ENCODE peak calls at places on chromosomes 4 and X, in eight cellular contexts. I, K, R, D, U, X, Y and O are unnamed samples.

GRCh38 chr4:73902038-73902637 is 32.9 kb downstream of the CXCL1 start:
- DNase-seq in I (no peak), K (no peak), R (peak), D (no peak), U (peak), X (no peak), Y (no peak), O (no peak)

GRCh38 chrX:65516756-65517155 is 17.8 kb downstream of the LAS1L start:
- DNase-seq in I (no peak), K (no peak), R (no peak), D (no peak), U (no peak), X (no peak), Y (no peak), O (no peak)

GRCh38 chrX:31268359-31268758 is 196.5 kb upstream of the FTHL17 start:
- DNase-seq in I (no peak), K (no peak), R (no peak), D (no peak), U (peak), X (no peak), Y (no peak), O (no peak)

GRCh38 chrX:20267924-20268701 is 1.4 kb upstream of the RPS6KA3 start:
- DNase-seq in I (peak), K (peak), R (no peak), D (peak), U (peak), X (peak), Y (peak), O (peak)

GRCh38 chr4:39486221-39486804 is 27.5 kb downstream of the LIAS start:
- DNase-seq in I (no peak), K (no peak), R (no peak), D (no peak), U (no peak), X (no peak), Y (no peak), O (no peak)

GRCh38 chr4:14513471-14513870 is 488.8 kb upstream of the CPEB2 start:
- DNase-seq in I (no peak), K (no peak), R (no peak), D (no peak), U (peak), X (no peak), Y (no peak), O (no peak)

GRCh38 chr4:69025191-69025998 is 70.9 kb upstream of the UGT2B7 start:
- DNase-seq in I (peak), K (no peak), R (no peak), D (no peak), U (peak), X (peak), Y (no peak), O (no peak)

GRCh38 chrX:36575670-36576069 is 432.5 kb upstream of the FAM47C start:
- DNase-seq in I (no peak), K (no peak), R (no peak), D (no peak), U (no peak), X (no peak), Y (no peak), O (no peak)

GRCh38 chr4:183492791-183493221 is 12.1 kb upstream of the ING2 start:
- DNase-seq in I (no peak), K (peak), R (peak), D (no peak), U (peak), X (no peak), Y (no peak), O (no peak)

GRCh38 chrX:39767446-39767845 is 330.3 kb downstream of the BCOR start:
- DNase-seq in I (no peak), K (no peak), R (no peak), D (no peak), U (no peak), X (no peak), Y (no peak), O (no peak)

GRCh38 chr4:40702137-40702799 is 47.5 kb upstream of the NSUN7 start:
- DNase-seq in I (no peak), K (no peak), R (no peak), D (no peak), U (no peak), X (no peak), Y (no peak), O (no peak)

GRCh38 chrX:150361070-150361776 is 1.9 kb upstream of the MAMLD1 start:
- DNase-seq in I (no peak), K (no peak), R (no peak), D (no peak), U (peak), X (peak), Y (no peak), O (peak)

GRCh38 chrX:69365349-69365748 is 138.8 kb upstream of the NALF2 start:
- DNase-seq in I (no peak), K (no peak), R (no peak), D (no peak), U (no peak), X (no peak), Y (no peak), O (no peak)

GRCh38 chr4:47145630-47146029 is 114.3 kb downstream of the GABRB1 start:
- DNase-seq in I (no peak), K (peak), R (peak), D (no peak), U (peak), X (no peak), Y (no peak), O (peak)

GRCh38 chrX:140091276-140091886 is 126.1 kb upstream of the CXorf66 start:
- DNase-seq in I (peak), K (no peak), R (no peak), D (peak), U (no peak), X (peak), Y (no peak), O (peak)

GRCh38 chr4:148425327-148426110 is 16.7 kb downstream of the NR3C2 start:
- DNase-seq in I (no peak), K (no peak), R (no peak), D (no peak), U (no peak), X (no peak), Y (no peak), O (peak)
- TF ChIP-seq CTCF in I (no peak), K (peak), R (no peak), D (no peak), U (no peak), X (no peak), Y (no peak), O (no peak)

GRCh38 chrX:153494541-153495361 is at the start of gene BGN:
- DNase-seq in I (peak), K (peak), R (peak), D (peak), U (peak), X (peak), Y (no peak), O (peak)
- TF ChIP-seq CTCF in I (no peak), K (peak), R (peak), D (peak), U (peak), X (no peak), Y (peak), O (no peak)

DNA sequence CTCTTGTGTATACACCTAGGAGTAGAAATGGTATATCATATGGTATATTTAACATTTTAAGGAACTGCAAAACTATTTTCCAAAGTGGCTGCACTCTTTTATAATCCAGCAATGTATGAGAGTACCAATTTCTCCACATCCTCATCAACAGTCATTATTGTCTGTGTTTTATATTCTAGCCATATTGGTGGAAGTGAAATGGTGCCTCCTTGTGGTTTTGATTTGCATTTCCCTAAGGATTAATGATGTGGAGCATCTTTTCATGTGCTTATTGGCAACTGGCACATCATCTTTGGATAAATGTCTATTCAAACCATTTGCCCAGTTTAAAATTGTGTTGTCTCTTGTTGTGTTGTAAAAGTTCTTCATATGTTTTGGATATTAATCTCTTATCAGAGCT is 9.6 kb downstream of the BMP15 start:
- DNase-seq in I (no peak), K (peak), R (no peak), D (no peak), U (peak), X (peak), Y (no peak), O (no peak)
- TF ChIP-seq CTCF in I (peak), K (peak), R (peak), D (peak), U (peak), X (no peak), Y (no peak), O (no peak)

GRCh38 chrX:7759832-7760231 is 83.1 kb upstream of the VCX start:
- DNase-seq in I (no peak), K (no peak), R (no peak), D (no peak), U (no peak), X (no peak), Y (no peak), O (no peak)
- TF ChIP-seq CTCF in I (no peak), K (no peak), R (no peak), D (no peak), U (no peak), X (no peak), Y (no peak), O (no peak)

DNA sequence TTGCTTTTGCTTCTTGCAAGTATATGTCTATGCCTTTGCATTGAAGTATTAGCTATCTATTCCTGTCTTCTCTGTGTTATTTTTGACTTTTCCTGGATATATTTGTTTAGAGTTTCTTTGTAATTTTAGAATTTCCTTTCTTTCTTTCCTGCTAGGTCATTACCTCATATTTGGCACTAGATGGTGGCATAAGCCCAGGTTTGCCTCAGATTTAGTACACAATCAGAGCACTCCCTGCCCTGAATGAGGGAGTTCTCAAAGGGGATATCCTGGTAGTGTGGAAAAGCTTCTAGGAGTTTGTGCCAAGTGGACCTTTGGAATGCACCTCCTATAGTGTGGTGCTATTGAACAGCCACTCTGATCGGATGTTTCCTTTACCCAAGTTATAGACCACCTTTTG is 181.6 kb downstream of the UGT8 start:
- DNase-seq in I (peak), K (peak), R (no peak), D (no peak), U (peak), X (peak), Y (no peak), O (no peak)
- TF ChIP-seq CTCF in I (peak), K (no peak), R (no peak), D (no peak), U (peak), X (no peak), Y (no peak), O (no peak)

DNA sequence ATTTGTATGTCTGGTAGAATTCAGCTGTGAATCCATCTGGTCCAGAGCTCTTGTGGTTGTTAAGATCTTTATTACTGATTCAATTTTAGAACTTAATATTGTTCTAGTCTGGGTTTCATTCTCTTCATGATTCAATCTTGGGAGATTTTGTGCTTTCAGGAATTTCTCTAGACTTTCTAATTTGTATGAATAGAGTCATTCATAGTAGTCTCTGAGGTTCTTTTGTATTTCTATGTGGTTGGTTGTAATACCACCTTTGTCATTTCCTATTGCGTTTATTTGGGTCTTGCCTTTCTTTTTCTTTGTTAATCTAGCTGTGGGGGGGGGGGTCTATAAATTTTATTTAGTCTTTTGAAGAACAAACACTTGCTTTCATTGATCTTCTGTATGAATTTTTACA is 824.8 kb upstream of the GALNTL6 start:
- DNase-seq in I (no peak), K (no peak), R (no peak), D (no peak), U (no peak), X (no peak), Y (no peak), O (no peak)
- TF ChIP-seq CTCF in I (no peak), K (no peak), R (no peak), D (no peak), U (no peak), X (no peak), Y (no peak), O (no peak)

GRCh38 chrX:108223606-108224005 is 132.0 kb downstream of the ATG4A start:
- DNase-seq in I (no peak), K (no peak), R (no peak), D (peak), U (no peak), X (no peak), Y (no peak), O (no peak)

GRCh38 chrX:108221481-108221880 is 129.9 kb downstream of the ATG4A start:
- DNase-seq in I (no peak), K (no peak), R (no peak), D (no peak), U (no peak), X (no peak), Y (no peak), O (no peak)

GRCh38 chrX:108225456-108225730 is 133.8 kb downstream of the ATG4A start:
- DNase-seq in I (no peak), K (no peak), R (no peak), D (no peak), U (no peak), X (no peak), Y (no peak), O (no peak)

GRCh38 chrX:108224727-108225455 is 133.3 kb downstream of the ATG4A start:
- DNase-seq in I (peak), K (peak), R (no peak), D (no peak), U (peak), X (peak), Y (no peak), O (peak)

DNA sequence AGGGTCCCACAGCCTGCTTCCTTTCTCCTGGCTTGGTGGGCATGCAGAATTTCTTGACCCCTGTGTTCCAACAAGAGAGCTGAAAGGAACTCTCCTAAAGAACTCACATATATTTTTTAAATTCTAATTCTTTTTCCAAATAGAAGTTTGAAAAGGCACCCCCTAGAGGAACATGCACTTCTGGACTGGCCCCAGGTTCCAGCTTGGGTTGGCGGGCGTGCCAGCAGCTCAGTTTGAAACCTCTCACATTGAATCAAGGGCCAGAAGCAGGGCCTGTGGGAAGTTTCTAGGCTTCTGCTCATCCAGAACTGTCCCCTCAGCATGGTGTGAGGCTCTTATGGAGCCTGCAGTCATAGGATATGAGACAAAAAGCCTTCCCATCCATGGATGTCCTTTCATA is 132.6 kb downstream of the ATG4A start:
- DNase-seq in I (no peak), K (no peak), R (no peak), D (no peak), U (no peak), X (no peak), Y (no peak), O (no peak)
- TF ChIP-seq CTCF in I (no peak), K (no peak), R (no peak), D (no peak), U (no peak), X (no peak), Y (no peak), O (no peak)

GRCh38 chrX:143336261-143336660 is 181.0 kb downstream of the SPANXN3 start:
- DNase-seq in I (no peak), K (no peak), R (no peak), D (no peak), U (no peak), X (no peak), Y (no peak), O (no peak)

GRCh38 chrX:143340190-143340589 is 177.1 kb downstream of the SPANXN3 start:
- DNase-seq in I (no peak), K (no peak), R (no peak), D (no peak), U (no peak), X (no peak), Y (no peak), O (no peak)
- TF ChIP-seq CTCF in I (no peak), K (no peak), R (no peak), D (no peak), U (no peak), X (no peak), Y (no peak), O (no peak)

GRCh38 chr4:10087152-10087791 is 29.3 kb downstream of the WDR1 start:
- DNase-seq in I (no peak), K (no peak), R (no peak), D (peak), U (no peak), X (no peak), Y (no peak), O (no peak)

GRCh38 chr4:10090467-10091250 is 25.9 kb downstream of the WDR1 start:
- DNase-seq in I (no peak), K (no peak), R (no peak), D (peak), U (no peak), X (no peak), Y (no peak), O (no peak)

GRCh38 chr4:10091531-10092181 is 24.9 kb downstream of the WDR1 start:
- DNase-seq in I (no peak), K (no peak), R (no peak), D (peak), U (peak), X (no peak), Y (no peak), O (no peak)

GRCh38 chr4:10088135-10089010 is 28.2 kb downstream of the WDR1 start:
- DNase-seq in I (no peak), K (no peak), R (no peak), D (no peak), U (peak), X (no peak), Y (no peak), O (no peak)

GRCh38 chr4:10089346-10089745 is 27.3 kb downstream of the WDR1 start:
- DNase-seq in I (no peak), K (peak), R (no peak), D (peak), U (no peak), X (peak), Y (no peak), O (no peak)
- TF ChIP-seq CTCF in I (no peak), K (peak), R (peak), D (peak), U (peak), X (peak), Y (no peak), O (no peak)